ENCODE peak calls at places on chromosome 4, in seven cellular contexts. One of them, this sample, is unnamed. For H3K4me1, the result is how much of the 10 kb centered on the place peaks cover.

GRCh38 chr4:80730158-80730557 is 300.4 kb upstream of the BMP3 start:
- DNase-seq in heart right ventricle: no peak
- DNase-seq in HAP-1: no peak
- DNase-seq in astrocyte: no peak
- DNase-seq in psoas muscle: no peak
- DNase-seq in upper lobe of right lung: no peak
- DNase-seq in NT2/D1: no peak
- DNase-seq in this sample: no peak

GRCh38 chr4:54228563-54229501 is at the start of gene PDGFRA:
- DNase-seq in heart right ventricle: peak
- DNase-seq in HAP-1: peak
- DNase-seq in astrocyte: peak
- DNase-seq in psoas muscle: peak
- DNase-seq in upper lobe of right lung: no peak
- DNase-seq in NT2/D1: no peak
- DNase-seq in this sample: no peak

GRCh38 chr4:126223784-126224407 is 909.1 kb downstream of the FAT4 start:
- DNase-seq in heart right ventricle: no peak
- DNase-seq in HAP-1: peak
- DNase-seq in astrocyte: peak
- DNase-seq in psoas muscle: no peak
- DNase-seq in upper lobe of right lung: no peak
- DNase-seq in NT2/D1: no peak
- DNase-seq in this sample: no peak

GRCh38 chr4:149735796-149736195 is 79.8 kb downstream of the IQCM start:
- DNase-seq in heart right ventricle: no peak
- DNase-seq in HAP-1: no peak
- DNase-seq in astrocyte: no peak
- DNase-seq in psoas muscle: no peak
- DNase-seq in upper lobe of right lung: no peak
- DNase-seq in NT2/D1: no peak
- DNase-seq in this sample: no peak

GRCh38 chr4:85831647-85832046 is 356.7 kb downstream of the ARHGAP24 start:
- DNase-seq in heart right ventricle: no peak
- DNase-seq in HAP-1: no peak
- DNase-seq in astrocyte: no peak
- DNase-seq in psoas muscle: no peak
- DNase-seq in upper lobe of right lung: no peak
- DNase-seq in NT2/D1: no peak
- DNase-seq in this sample: no peak

GRCh38 chr4:26220704-26221103 is 100.1 kb upstream of the RBPJ start:
- DNase-seq in heart right ventricle: no peak
- DNase-seq in HAP-1: no peak
- DNase-seq in astrocyte: peak
- DNase-seq in psoas muscle: no peak
- DNase-seq in upper lobe of right lung: no peak
- DNase-seq in NT2/D1: no peak
- DNase-seq in this sample: no peak

GRCh38 chr4:23766334-23766733 is 123.5 kb downstream of the PPARGC1A start:
- DNase-seq in heart right ventricle: no peak
- DNase-seq in HAP-1: no peak
- DNase-seq in astrocyte: no peak
- DNase-seq in psoas muscle: no peak
- DNase-seq in upper lobe of right lung: no peak
- DNase-seq in NT2/D1: no peak
- DNase-seq in this sample: no peak

GRCh38 chr4:158681630-158682029 is 9.5 kb downstream of the ETFDH start:
- DNase-seq in heart right ventricle: no peak
- DNase-seq in HAP-1: no peak
- DNase-seq in astrocyte: no peak
- DNase-seq in psoas muscle: no peak
- DNase-seq in upper lobe of right lung: no peak
- DNase-seq in NT2/D1: no peak
- DNase-seq in this sample: no peak

GRCh38 chr4:8838911-8839431 is 32.7 kb downstream of the HMX1 start:
- DNase-seq in heart right ventricle: no peak
- DNase-seq in HAP-1: no peak
- DNase-seq in astrocyte: no peak
- DNase-seq in psoas muscle: no peak
- DNase-seq in upper lobe of right lung: peak
- DNase-seq in NT2/D1: no peak
- DNase-seq in this sample: no peak

GRCh38 chr4:126750723-126751122 is 882.0 kb upstream of the INTU start:
- DNase-seq in heart right ventricle: no peak
- DNase-seq in HAP-1: no peak
- DNase-seq in astrocyte: no peak
- DNase-seq in psoas muscle: no peak
- DNase-seq in upper lobe of right lung: no peak
- DNase-seq in NT2/D1: no peak
- DNase-seq in this sample: no peak

GRCh38 chr4:41506071-41506470 is 31.9 kb upstream of the LIMCH1 start:
- DNase-seq in heart right ventricle: no peak
- DNase-seq in HAP-1: no peak
- DNase-seq in astrocyte: peak
- DNase-seq in psoas muscle: no peak
- DNase-seq in upper lobe of right lung: no peak
- DNase-seq in NT2/D1: no peak
- DNase-seq in this sample: no peak

GRCh38 chr4:95092762-95093161 is 335.0 kb downstream of the BMPR1B start:
- DNase-seq in heart right ventricle: no peak
- DNase-seq in HAP-1: peak
- DNase-seq in astrocyte: no peak
- DNase-seq in psoas muscle: no peak
- DNase-seq in upper lobe of right lung: no peak
- DNase-seq in NT2/D1: no peak
- DNase-seq in this sample: no peak

GRCh38 chr4:157075811-157076577 is at the start of gene GLRB:
- DNase-seq in heart right ventricle: peak
- DNase-seq in HAP-1: no peak
- DNase-seq in astrocyte: no peak
- DNase-seq in psoas muscle: peak
- DNase-seq in upper lobe of right lung: peak
- DNase-seq in NT2/D1: no peak
- DNase-seq in this sample: no peak

GRCh38 chr4:15875663-15876460 is 62.7 kb downstream of the FGFBP1 start:
- DNase-seq in heart right ventricle: no peak
- DNase-seq in HAP-1: no peak
- DNase-seq in astrocyte: no peak
- DNase-seq in psoas muscle: no peak
- DNase-seq in upper lobe of right lung: no peak
- DNase-seq in NT2/D1: no peak
- DNase-seq in this sample: no peak

GRCh38 chr4:54276633-54277426 is 47.7 kb downstream of the PDGFRA start:
- DNase-seq in heart right ventricle: no peak
- DNase-seq in HAP-1: no peak
- DNase-seq in astrocyte: peak
- DNase-seq in psoas muscle: no peak
- DNase-seq in upper lobe of right lung: no peak
- DNase-seq in NT2/D1: peak
- DNase-seq in this sample: no peak

GRCh38 chr4:4762909-4763814 is 96.3 kb upstream of the MSX1 start:
- DNase-seq in heart right ventricle: no peak
- DNase-seq in HAP-1: no peak
- DNase-seq in astrocyte: peak
- DNase-seq in psoas muscle: no peak
- DNase-seq in upper lobe of right lung: peak
- DNase-seq in NT2/D1: peak
- DNase-seq in this sample: no peak

GRCh38 chr4:169724251-169724650 is 33.5 kb downstream of the HPF1 start:
- DNase-seq in heart right ventricle: no peak
- DNase-seq in HAP-1: no peak
- DNase-seq in astrocyte: peak
- DNase-seq in psoas muscle: no peak
- DNase-seq in upper lobe of right lung: no peak
- DNase-seq in NT2/D1: peak
- DNase-seq in this sample: no peak

GRCh38 chr4:52836653-52837052 is 25.5 kb upstream of the RASL11B start:
- DNase-seq in heart right ventricle: no peak
- DNase-seq in HAP-1: no peak
- DNase-seq in astrocyte: no peak
- DNase-seq in psoas muscle: no peak
- DNase-seq in upper lobe of right lung: no peak
- DNase-seq in NT2/D1: no peak
- DNase-seq in this sample: no peak

GRCh38 chr4:121155893-121156292 is 8.2 kb downstream of the TNIP3 start:
- DNase-seq in heart right ventricle: no peak
- DNase-seq in HAP-1: no peak
- DNase-seq in astrocyte: peak
- DNase-seq in psoas muscle: no peak
- DNase-seq in upper lobe of right lung: no peak
- DNase-seq in NT2/D1: no peak
- DNase-seq in this sample: no peak

DNA sequence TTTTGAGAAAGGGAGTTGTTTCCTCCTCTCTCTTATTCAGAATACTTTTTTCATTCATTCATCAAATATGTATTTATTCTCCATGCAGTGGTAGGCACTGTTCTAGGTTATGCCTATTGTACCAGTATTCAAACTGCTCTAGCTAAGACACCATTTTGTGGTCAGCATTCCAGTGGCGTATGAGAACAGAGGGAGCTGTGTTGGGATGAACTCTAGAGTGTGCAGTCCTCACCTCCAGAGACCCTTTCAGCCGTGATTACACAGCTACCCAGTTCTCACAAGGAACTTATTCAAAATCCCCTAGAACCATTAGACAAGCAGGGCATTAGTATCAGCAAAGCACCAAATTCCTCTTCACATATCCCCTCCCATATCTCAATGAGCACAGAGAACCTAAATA is 4.2 kb downstream of the TLR1 start:
- DNase-seq in heart right ventricle: no peak
- DNase-seq in HAP-1: no peak
- DNase-seq in astrocyte: no peak
- DNase-seq in psoas muscle: no peak
- DNase-seq in upper lobe of right lung: no peak
- DNase-seq in NT2/D1: no peak
- DNase-seq in this sample: no peak
- H3K4me1 ChIP-seq in heart right ventricle: under half
- H3K4me1 ChIP-seq in HAP-1: under half
- H3K4me1 ChIP-seq in astrocyte: under half
- H3K4me1 ChIP-seq in psoas muscle: under half
- H3K4me1 ChIP-seq in upper lobe of right lung: under half
- H3K4me1 ChIP-seq in NT2/D1: under half
- H3K4me1 ChIP-seq in this sample: under half

GRCh38 chr4:76698141-76698540 is 199.8 kb downstream of the SOWAHB start:
- DNase-seq in heart right ventricle: no peak
- DNase-seq in HAP-1: peak
- DNase-seq in astrocyte: no peak
- DNase-seq in psoas muscle: no peak
- DNase-seq in upper lobe of right lung: no peak
- DNase-seq in NT2/D1: no peak
- DNase-seq in this sample: no peak

GRCh38 chr4:76697129-76697803 is 200.7 kb downstream of the SOWAHB start:
- DNase-seq in heart right ventricle: no peak
- DNase-seq in HAP-1: no peak
- DNase-seq in astrocyte: no peak
- DNase-seq in psoas muscle: no peak
- DNase-seq in upper lobe of right lung: no peak
- DNase-seq in NT2/D1: no peak
- DNase-seq in this sample: no peak

GRCh38 chr4:76703123-76703490 is 194.8 kb downstream of the SOWAHB start:
- DNase-seq in heart right ventricle: no peak
- DNase-seq in HAP-1: no peak
- DNase-seq in astrocyte: no peak
- DNase-seq in psoas muscle: no peak
- DNase-seq in upper lobe of right lung: no peak
- DNase-seq in NT2/D1: no peak
- DNase-seq in this sample: no peak

GRCh38 chr4:76702440-76703122 is 195.4 kb downstream of the SOWAHB start:
- DNase-seq in heart right ventricle: no peak
- DNase-seq in HAP-1: no peak
- DNase-seq in astrocyte: no peak
- DNase-seq in psoas muscle: no peak
- DNase-seq in upper lobe of right lung: no peak
- DNase-seq in NT2/D1: no peak
- DNase-seq in this sample: no peak

DNA sequence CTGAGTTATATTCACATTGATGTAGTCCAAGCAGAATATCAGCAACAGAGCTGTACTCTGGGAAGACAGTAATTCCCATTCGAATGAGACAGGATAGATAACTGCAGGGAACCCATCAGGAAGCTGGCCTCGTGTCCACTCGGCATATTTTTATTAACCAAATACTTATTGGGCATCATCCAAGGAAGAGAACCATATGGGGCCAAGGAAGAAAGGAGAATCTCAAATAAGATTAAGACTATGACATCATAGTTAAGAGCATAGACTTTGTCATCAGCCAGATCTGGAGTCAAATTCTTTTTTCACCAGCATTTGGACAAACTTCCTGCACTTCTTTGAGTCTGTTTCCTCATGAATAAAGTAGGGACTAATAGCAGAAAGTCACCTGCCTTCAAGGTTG is 198.0 kb downstream of the SOWAHB start:
- DNase-seq in heart right ventricle: no peak
- DNase-seq in HAP-1: no peak
- DNase-seq in astrocyte: peak
- DNase-seq in psoas muscle: no peak
- DNase-seq in upper lobe of right lung: no peak
- DNase-seq in NT2/D1: no peak
- DNase-seq in this sample: no peak
- H3K4me1 ChIP-seq in heart right ventricle: under half
- H3K4me1 ChIP-seq in HAP-1: half or more
- H3K4me1 ChIP-seq in astrocyte: under half
- H3K4me1 ChIP-seq in psoas muscle: under half
- H3K4me1 ChIP-seq in upper lobe of right lung: under half
- H3K4me1 ChIP-seq in NT2/D1: under half
- H3K4me1 ChIP-seq in this sample: under half

GRCh38 chr4:2797188-2797544 is 4.3 kb downstream of the SH3BP2 start:
- DNase-seq in heart right ventricle: no peak
- DNase-seq in HAP-1: no peak
- DNase-seq in astrocyte: no peak
- DNase-seq in psoas muscle: no peak
- DNase-seq in upper lobe of right lung: peak
- DNase-seq in NT2/D1: no peak
- DNase-seq in this sample: no peak
- H3K4me1 ChIP-seq in heart right ventricle: half or more
- H3K4me1 ChIP-seq in HAP-1: under half
- H3K4me1 ChIP-seq in astrocyte: under half
- H3K4me1 ChIP-seq in psoas muscle: under half
- H3K4me1 ChIP-seq in upper lobe of right lung: half or more
- H3K4me1 ChIP-seq in NT2/D1: half or more
- H3K4me1 ChIP-seq in this sample: under half

DNA sequence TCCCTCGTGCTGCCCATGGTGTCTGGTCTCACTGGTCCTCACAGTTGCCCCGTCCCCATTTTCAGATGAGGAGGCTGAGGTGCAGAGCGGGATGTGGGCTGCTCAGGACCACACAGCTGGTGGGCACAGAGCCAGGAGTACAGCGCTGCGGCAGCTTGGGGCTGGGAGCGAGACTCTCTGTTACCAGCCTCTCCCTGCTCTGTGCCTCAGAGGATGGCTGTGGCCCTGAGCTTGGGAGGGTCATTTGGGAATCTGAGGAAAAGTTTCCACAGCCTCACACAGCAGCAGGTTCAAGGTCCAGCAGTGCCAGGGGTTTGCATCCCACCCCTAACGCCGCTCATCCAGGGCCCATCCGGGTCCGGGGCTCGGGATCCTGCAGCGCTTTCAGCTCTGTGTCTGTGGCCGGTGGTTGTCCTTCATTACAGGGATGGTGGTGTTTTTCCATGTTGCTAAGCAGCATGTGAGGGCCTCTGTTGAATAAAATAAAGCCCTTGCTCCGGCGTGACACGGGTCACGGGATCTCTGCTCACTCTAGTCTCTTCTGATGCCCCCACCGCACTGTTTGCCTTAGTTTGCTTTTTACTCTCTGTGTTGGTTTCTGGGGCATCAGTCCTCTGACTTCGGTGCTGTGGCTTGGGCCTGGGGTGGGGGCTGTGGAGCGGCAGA is 6.4 kb downstream of the WFS1 start:
- DNase-seq in heart right ventricle: no peak
- DNase-seq in HAP-1: no peak
- DNase-seq in astrocyte: no peak
- DNase-seq in psoas muscle: no peak
- DNase-seq in upper lobe of right lung: no peak
- DNase-seq in NT2/D1: no peak
- DNase-seq in this sample: no peak
- H3K4me1 ChIP-seq in heart right ventricle: half or more
- H3K4me1 ChIP-seq in HAP-1: under half
- H3K4me1 ChIP-seq in astrocyte: under half
- H3K4me1 ChIP-seq in psoas muscle: under half
- H3K4me1 ChIP-seq in upper lobe of right lung: half or more
- H3K4me1 ChIP-seq in NT2/D1: under half
- H3K4me1 ChIP-seq in this sample: under half

This sample was measured in iPS DF 6.9.